ENCODE peak calls at places on chromosomes 16 and 17, in eight cellular contexts. P is prostate gland; V is non-pigmented ciliary epithelial cell; K is stimulated activated naive B cell treated with anti-CD40 and anti-IgM and Interleukin-4, amounts not matched to agents 10 μg/mL and 1 μg/mL and 100 μg/mL, for 72 hours; J is uterus; D is dermis microvascular lymphatic vessel endothelial cell; A is activated T-cell treated with anti-CD3 and anti-CD28 coated beads for 4 hours; W is SK-MEL-5. I is an unnamed sample.

GRCh38 chr17:37147301-37147812 is 198.6 kb downstream of the AATF start:
- DNase-seq in J (no peak), A (no peak), K (no peak), D (peak), P (peak), V (peak), W (no peak), I (no peak)

GRCh38 chr16:84647830-84648594 is at the start of gene KLHL36:
- DNase-seq in W (peak), D (no peak), A (peak), J (peak), P (peak), K (peak), V (no peak), I (peak)

GRCh38 chr16:4369006-4369766 is 2.5 kb upstream of the VASN start:
- DNase-seq in D (no peak), A (no peak), V (no peak), P (peak), J (no peak), K (no peak), W (no peak), I (no peak)

GRCh38 chr17:44473367-44473766 is 29.8 kb downstream of the GPATCH8 start:
- DNase-seq in W (no peak), V (no peak), J (no peak), K (no peak), D (no peak), A (no peak), P (no peak), I (no peak)

GRCh38 chr17:57782642-57783337 is 37.7 kb upstream of the CCDC182 start:
- DNase-seq in J (no peak), D (no peak), W (no peak), A (no peak), V (no peak), K (no peak), P (no peak), I (no peak)

GRCh38 chr17:21249911-21250703 is 3.1 kb downstream of the NATD1 start:
- DNase-seq in D (no peak), K (no peak), J (no peak), A (no peak), W (no peak), P (no peak), V (no peak), I (no peak)

GRCh38 chr17:28038802-28039600 is 3.5 kb upstream of the NLK start:
- DNase-seq in V (no peak), J (no peak), D (no peak), K (no peak), A (no peak), W (no peak), P (no peak), I (no peak)

GRCh38 chr17:45171338-45172231 is 9.9 kb downstream of the HEXIM2 start:
- DNase-seq in P (peak), A (no peak), J (peak), D (no peak), V (no peak), K (no peak), W (peak), I (no peak)

GRCh38 chr17:73325527-73325842 is 13.7 kb upstream of the CDC42EP4 start:
- DNase-seq in J (peak), D (no peak), V (no peak), K (no peak), P (no peak), W (no peak), A (no peak), I (no peak)

GRCh38 chr16:58970775-58971174 is 236.7 kb upstream of the GOT2 start:
- DNase-seq in K (no peak), V (no peak), P (no peak), J (no peak), W (no peak), D (no peak), A (no peak), I (no peak)

GRCh38 chr17:56292010-56292409 is 138.7 kb downstream of the ANKFN1 start:
- DNase-seq in D (no peak), V (peak), K (no peak), A (no peak), P (no peak), J (no peak), W (no peak), I (no peak)

GRCh38 chr17:58338454-58338841 is 9.9 kb upstream of the TSPOAP1 start:
- DNase-seq in J (no peak), W (no peak), P (no peak), V (no peak), A (no peak), K (no peak), D (no peak), I (no peak)

GRCh38 chr17:77316191-77316641 is 175.4 kb downstream of the SEC14L1 start:
- DNase-seq in D (no peak), J (peak), P (no peak), K (no peak), W (no peak), V (no peak), A (no peak), I (no peak)

GRCh38 chr17:75289832-75290337 is 652 bp upstream of the SLC25A19 start:
- DNase-seq in K (peak), J (peak), P (peak), A (peak), D (peak), V (no peak), W (peak), I (peak)

GRCh38 chr16:85042606-85043005 is 15.0 kb downstream of the KIAA0513 start:
- DNase-seq in K (no peak), P (no peak), W (no peak), V (no peak), J (no peak), D (no peak), A (no peak), I (no peak)

GRCh38 chr16:82509636-82510035 is 117.1 kb upstream of the CDH13 start:
- DNase-seq in A (no peak), V (no peak), W (no peak), D (no peak), K (no peak), P (no peak), J (no peak), I (no peak)

GRCh38 chr17:20127660-20128413 is 118.7 kb downstream of the SPECC1 start:
- DNase-seq in P (no peak), D (no peak), K (no peak), W (no peak), V (no peak), A (no peak), J (no peak), I (no peak)

GRCh38 chr16:86961133-86961720 is 356.0 kb downstream of the C16orf95 start:
- DNase-seq in K (no peak), D (no peak), A (no peak), J (no peak), W (no peak), V (no peak), P (no peak), I (no peak)

GRCh38 chr17:43465049-43465448 is 18.7 kb upstream of the DHX8 start:
- DNase-seq in K (no peak), P (no peak), V (no peak), W (no peak), J (no peak), A (no peak), D (no peak), I (no peak)

GRCh38 chr17:74212913-74213791 is at the start of gene TTYH2:
- DNase-seq in V (no peak), J (peak), D (peak), K (peak), W (peak), A (peak), P (peak), I (peak)

GRCh38 chr17:33580215-33580614 is 287.1 kb upstream of the ASIC2 start:
- DNase-seq in A (no peak), J (no peak), K (no peak), D (no peak), P (no peak), V (no peak), W (no peak), I (no peak)

GRCh38 chr16:976389-976931 is 5.1 kb upstream of the SOX8 start:
- DNase-seq in K (no peak), W (no peak), V (no peak), J (no peak), A (no peak), D (no peak), P (no peak), I (no peak)

I was measured in CD4-positive, alpha-beta T cell.